ENCODE peak calls at places on chromosomes 7 and 10, in six cellular contexts. U, V, P, M, B and Q are unnamed samples.

GRCh38 chr10:76902949-76903348 is 734.7 kb downstream of the KCNMA1 start:
- DNase-seq in U (no peak), V (peak), P (peak), M (peak), B (peak), Q (no peak)

GRCh38 chr10:43888551-43888950 is 239.9 kb upstream of the ZNF32 start:
- DNase-seq in U (no peak), V (no peak), P (no peak), M (no peak), B (no peak), Q (no peak)

GRCh38 chr7:130884437-130885417 is 150.7 kb upstream of the KLF14 start:
- DNase-seq in U (no peak), V (peak), P (no peak), M (no peak), B (no peak), Q (no peak)

GRCh38 chr10:79437111-79437814 is 8.2 kb downstream of the ZCCHC24 start:
- DNase-seq in U (no peak), V (no peak), P (no peak), M (no peak), B (no peak), Q (no peak)

GRCh38 chr7:131159961-131160361 is 167.7 kb upstream of the MKLN1 start:
- DNase-seq in U (no peak), V (no peak), P (no peak), M (no peak), B (no peak), Q (no peak)

GRCh38 chr10:90787906-90788491 is 69.8 kb downstream of the HTR7 start:
- DNase-seq in U (peak), V (peak), P (peak), M (no peak), B (peak), Q (no peak)

GRCh38 chr10:112218960-112219359 is 35.4 kb upstream of the GPAM start:
- DNase-seq in U (no peak), V (no peak), P (no peak), M (no peak), B (no peak), Q (no peak)

GRCh38 chr10:127148066-127148932 is 48.1 kb downstream of the INSYN2A start:
- DNase-seq in U (no peak), V (no peak), P (no peak), M (peak), B (no peak), Q (no peak)

GRCh38 chr10:97612386-97612785 is 20.9 kb downstream of the MORN4 start:
- DNase-seq in U (peak), V (peak), P (peak), M (no peak), B (peak), Q (no peak)

GRCh38 chr10:34121125-34121973 is 693.7 kb downstream of the PARD3 start:
- DNase-seq in U (peak), V (no peak), P (no peak), M (no peak), B (no peak), Q (peak)

GRCh38 chr7:74372060-74372408 is 81.7 kb upstream of the GTF2IRD1 start:
- DNase-seq in U (no peak), V (no peak), P (no peak), M (no peak), B (no peak), Q (no peak)

GRCh38 chr7:136533732-136534131 is 334.7 kb upstream of the CHRM2 start:
- DNase-seq in U (no peak), V (no peak), P (no peak), M (no peak), B (no peak), Q (no peak)

GRCh38 chr7:37942934-37943610 is 22.6 kb downstream of the EPDR1 start:
- DNase-seq in U (peak), V (peak), P (peak), M (no peak), B (peak), Q (no peak)

GRCh38 chr10:36779238-36779846 is 346.1 kb upstream of the ANKRD30A start:
- DNase-seq in U (peak), V (peak), P (peak), M (no peak), B (peak), Q (no peak)

GRCh38 chr7:104482362-104483042 is 154.1 kb downstream of the LHFPL3 start:
- DNase-seq in U (no peak), V (no peak), P (no peak), M (no peak), B (no peak), Q (no peak)

GRCh38 chr10:79444243-79445119 is 943 bp downstream of the ZCCHC24 start:
- DNase-seq in U (peak), V (peak), P (peak), M (peak), B (peak), Q (peak)

GRCh38 chr7:51135576-51135975 is 181.0 kb downstream of the COBL start:
- DNase-seq in U (no peak), V (no peak), P (no peak), M (no peak), B (no peak), Q (no peak)

GRCh38 chr10:103181244-103181643 is 11.8 kb downstream of the NT5C2 start:
- DNase-seq in U (no peak), V (peak), P (peak), M (peak), B (no peak), Q (no peak)

GRCh38 chr10:35216303-35216905 is 89.8 kb downstream of the CREM start:
- DNase-seq in U (no peak), V (no peak), P (peak), M (peak), B (no peak), Q (peak)

GRCh38 chr10:4941540-4942330 is 21.5 kb upstream of the AKR1C1 start:
- DNase-seq in U (no peak), V (no peak), P (no peak), M (no peak), B (no peak), Q (no peak)

GRCh38 chr10:125060851-125061556 is 99.4 kb downstream of the CTBP2 start:
- DNase-seq in U (peak), V (peak), P (peak), M (peak), B (peak), Q (no peak)

GRCh38 chr7:95478139-95479037 is 7.4 kb upstream of the ASB4 start:
- DNase-seq in U (no peak), V (peak), P (peak), M (no peak), B (peak), Q (no peak)

GRCh38 chr10:22437620-22438588 is 92.6 kb downstream of the SPAG6 start:
- DNase-seq in U (peak), V (peak), P (peak), M (no peak), B (peak), Q (no peak)

GRCh38 chr7:33612434-33612833 is 292.9 kb upstream of the BMPER start:
- DNase-seq in U (no peak), V (no peak), P (no peak), M (no peak), B (no peak), Q (no peak)

GRCh38 chr10:58998924-58999713 is 177.3 kb upstream of the PHYHIPL start:
- DNase-seq in U (no peak), V (no peak), P (peak), M (no peak), B (no peak), Q (no peak)

GRCh38 chr10:64062793-64063192 is 541.6 kb downstream of the REEP3 start:
- DNase-seq in U (no peak), V (no peak), P (no peak), M (no peak), B (no peak), Q (no peak)

GRCh38 chr7:1331026-1331425 is 98.4 kb downstream of the UNCX start:
- DNase-seq in U (no peak), V (peak), P (no peak), M (no peak), B (no peak), Q (no peak)

GRCh38 chr7:21426286-21426957 is 1.5 kb upstream of the SP4 start:
- DNase-seq in U (no peak), V (no peak), P (peak), M (peak), B (peak), Q (no peak)

GRCh38 chr10:126561499-126562208 is 108.8 kb downstream of the C10orf90 start:
- DNase-seq in U (no peak), V (peak), P (no peak), M (no peak), B (peak), Q (no peak)

GRCh38 chr7:151850484-151851159 is 26.3 kb downstream of the PRKAG2 start:
- DNase-seq in U (no peak), V (no peak), P (no peak), M (peak), B (no peak), Q (no peak)

GRCh38 chr10:65751896-65752295 is 1173.9 kb upstream of the LRRTM3 start:
- DNase-seq in U (no peak), V (no peak), P (no peak), M (no peak), B (no peak), Q (no peak)

GRCh38 chr7:101754432-101755159 is 62.8 kb upstream of the CUX1 start:
- DNase-seq in U (no peak), V (peak), P (peak), M (no peak), B (no peak), Q (no peak)

GRCh38 chr7:112503361-112504023 is 22.7 kb downstream of the LSMEM1 start:
- DNase-seq in U (no peak), V (no peak), P (no peak), M (peak), B (no peak), Q (no peak)